ENCODE peak calls at places on chromosomes 16 and 17, in eight cellular contexts. One of them, this sample, is unnamed.

GRCh38 chr17:10429416-10430045 is 7.8 kb upstream of the MYH8 start:
- DNase-seq in colonic mucosa: no peak
- DNase-seq in stimulated activated naive CD8-positive, alpha-beta T cell treated with anti-CD3 and anti-CD28 coated beads, Interleukin-15, Interleukin-2, amounts not matched to agents 100 U/mL and 50 U/mL, for 24 hours: no peak
- DNase-seq in adrenal gland: no peak
- DNase-seq in stomach: no peak
- DNase-seq in amygdala: no peak
- DNase-seq in OCI-LY7: no peak
- DNase-seq in AG09309: no peak
- DNase-seq in this sample: no peak

GRCh38 chr16:71882505-71883192 is 1.3 kb downstream of the ZNF821 start:
- DNase-seq in colonic mucosa: peak
- DNase-seq in stimulated activated naive CD8-positive, alpha-beta T cell treated with anti-CD3 and anti-CD28 coated beads, Interleukin-15, Interleukin-2, amounts not matched to agents 100 U/mL and 50 U/mL, for 24 hours: peak
- DNase-seq in adrenal gland: peak
- DNase-seq in stomach: peak
- DNase-seq in amygdala: no peak
- DNase-seq in OCI-LY7: peak
- DNase-seq in AG09309: no peak
- DNase-seq in this sample: peak

GRCh38 chr17:38750312-38751121 is 2.0 kb upstream of the PSMB3 start:
- DNase-seq in colonic mucosa: peak
- DNase-seq in stimulated activated naive CD8-positive, alpha-beta T cell treated with anti-CD3 and anti-CD28 coated beads, Interleukin-15, Interleukin-2, amounts not matched to agents 100 U/mL and 50 U/mL, for 24 hours: no peak
- DNase-seq in adrenal gland: no peak
- DNase-seq in stomach: no peak
- DNase-seq in amygdala: no peak
- DNase-seq in OCI-LY7: peak
- DNase-seq in AG09309: no peak
- DNase-seq in this sample: no peak

GRCh38 chr17:2705888-2706795 is 5.4 kb downstream of the CLUH start:
- DNase-seq in colonic mucosa: no peak
- DNase-seq in stimulated activated naive CD8-positive, alpha-beta T cell treated with anti-CD3 and anti-CD28 coated beads, Interleukin-15, Interleukin-2, amounts not matched to agents 100 U/mL and 50 U/mL, for 24 hours: no peak
- DNase-seq in adrenal gland: no peak
- DNase-seq in stomach: no peak
- DNase-seq in amygdala: no peak
- DNase-seq in OCI-LY7: no peak
- DNase-seq in AG09309: no peak
- DNase-seq in this sample: no peak

GRCh38 chr17:67312265-67312664 is 54.1 kb downstream of the PSMD12 start:
- DNase-seq in colonic mucosa: no peak
- DNase-seq in stimulated activated naive CD8-positive, alpha-beta T cell treated with anti-CD3 and anti-CD28 coated beads, Interleukin-15, Interleukin-2, amounts not matched to agents 100 U/mL and 50 U/mL, for 24 hours: no peak
- DNase-seq in adrenal gland: no peak
- DNase-seq in stomach: no peak
- DNase-seq in amygdala: no peak
- DNase-seq in OCI-LY7: no peak
- DNase-seq in AG09309: no peak
- DNase-seq in this sample: no peak

GRCh38 chr16:67430504-67431076 is 331 bp upstream of the HSD11B2 start:
- DNase-seq in colonic mucosa: peak
- DNase-seq in stimulated activated naive CD8-positive, alpha-beta T cell treated with anti-CD3 and anti-CD28 coated beads, Interleukin-15, Interleukin-2, amounts not matched to agents 100 U/mL and 50 U/mL, for 24 hours: peak
- DNase-seq in adrenal gland: no peak
- DNase-seq in stomach: peak
- DNase-seq in amygdala: no peak
- DNase-seq in OCI-LY7: peak
- DNase-seq in AG09309: no peak
- DNase-seq in this sample: peak

GRCh38 chr16:74611721-74612120 is 4.8 kb upstream of the GLG1 start:
- DNase-seq in colonic mucosa: no peak
- DNase-seq in stimulated activated naive CD8-positive, alpha-beta T cell treated with anti-CD3 and anti-CD28 coated beads, Interleukin-15, Interleukin-2, amounts not matched to agents 100 U/mL and 50 U/mL, for 24 hours: no peak
- DNase-seq in adrenal gland: no peak
- DNase-seq in stomach: no peak
- DNase-seq in amygdala: no peak
- DNase-seq in OCI-LY7: no peak
- DNase-seq in AG09309: no peak
- DNase-seq in this sample: no peak

GRCh38 chr16:19183187-19183586 is 15.1 kb downstream of the SYT17 start:
- DNase-seq in colonic mucosa: no peak
- DNase-seq in stimulated activated naive CD8-positive, alpha-beta T cell treated with anti-CD3 and anti-CD28 coated beads, Interleukin-15, Interleukin-2, amounts not matched to agents 100 U/mL and 50 U/mL, for 24 hours: no peak
- DNase-seq in adrenal gland: no peak
- DNase-seq in stomach: no peak
- DNase-seq in amygdala: no peak
- DNase-seq in OCI-LY7: no peak
- DNase-seq in AG09309: no peak
- DNase-seq in this sample: no peak

GRCh38 chr17:70288540-70289290 is 119.4 kb downstream of the KCNJ2 start:
- DNase-seq in colonic mucosa: no peak
- DNase-seq in stimulated activated naive CD8-positive, alpha-beta T cell treated with anti-CD3 and anti-CD28 coated beads, Interleukin-15, Interleukin-2, amounts not matched to agents 100 U/mL and 50 U/mL, for 24 hours: no peak
- DNase-seq in adrenal gland: no peak
- DNase-seq in stomach: no peak
- DNase-seq in amygdala: no peak
- DNase-seq in OCI-LY7: no peak
- DNase-seq in AG09309: no peak
- DNase-seq in this sample: no peak

GRCh38 chr16:4244254-4244812 is 2.5 kb upstream of the SRL start:
- DNase-seq in colonic mucosa: no peak
- DNase-seq in stimulated activated naive CD8-positive, alpha-beta T cell treated with anti-CD3 and anti-CD28 coated beads, Interleukin-15, Interleukin-2, amounts not matched to agents 100 U/mL and 50 U/mL, for 24 hours: no peak
- DNase-seq in adrenal gland: no peak
- DNase-seq in stomach: peak
- DNase-seq in amygdala: no peak
- DNase-seq in OCI-LY7: no peak
- DNase-seq in AG09309: no peak
- DNase-seq in this sample: no peak

GRCh38 chr17:67442787-67443624 is 65.9 kb downstream of the PITPNC1 start:
- DNase-seq in colonic mucosa: no peak
- DNase-seq in stimulated activated naive CD8-positive, alpha-beta T cell treated with anti-CD3 and anti-CD28 coated beads, Interleukin-15, Interleukin-2, amounts not matched to agents 100 U/mL and 50 U/mL, for 24 hours: peak
- DNase-seq in adrenal gland: no peak
- DNase-seq in stomach: no peak
- DNase-seq in amygdala: no peak
- DNase-seq in OCI-LY7: no peak
- DNase-seq in AG09309: no peak
- DNase-seq in this sample: no peak

GRCh38 chr17:29210879-29211278 is 30.7 kb upstream of the MYO18A start:
- DNase-seq in colonic mucosa: no peak
- DNase-seq in stimulated activated naive CD8-positive, alpha-beta T cell treated with anti-CD3 and anti-CD28 coated beads, Interleukin-15, Interleukin-2, amounts not matched to agents 100 U/mL and 50 U/mL, for 24 hours: no peak
- DNase-seq in adrenal gland: no peak
- DNase-seq in stomach: no peak
- DNase-seq in amygdala: no peak
- DNase-seq in OCI-LY7: no peak
- DNase-seq in AG09309: no peak
- DNase-seq in this sample: no peak

GRCh38 chr16:58418026-58418425 is 25.8 kb downstream of the GINS3 start:
- DNase-seq in colonic mucosa: no peak
- DNase-seq in stimulated activated naive CD8-positive, alpha-beta T cell treated with anti-CD3 and anti-CD28 coated beads, Interleukin-15, Interleukin-2, amounts not matched to agents 100 U/mL and 50 U/mL, for 24 hours: no peak
- DNase-seq in adrenal gland: no peak
- DNase-seq in stomach: no peak
- DNase-seq in amygdala: no peak
- DNase-seq in OCI-LY7: peak
- DNase-seq in AG09309: no peak
- DNase-seq in this sample: no peak

GRCh38 chr16:66459878-66460277 is 32.8 kb downstream of the BEAN1 start:
- DNase-seq in colonic mucosa: no peak
- DNase-seq in stimulated activated naive CD8-positive, alpha-beta T cell treated with anti-CD3 and anti-CD28 coated beads, Interleukin-15, Interleukin-2, amounts not matched to agents 100 U/mL and 50 U/mL, for 24 hours: no peak
- DNase-seq in adrenal gland: no peak
- DNase-seq in stomach: no peak
- DNase-seq in amygdala: no peak
- DNase-seq in OCI-LY7: no peak
- DNase-seq in AG09309: no peak
- DNase-seq in this sample: no peak

GRCh38 chr17:64262125-64262421 is 987 bp downstream of the TEX2 start:
- DNase-seq in colonic mucosa: no peak
- DNase-seq in stimulated activated naive CD8-positive, alpha-beta T cell treated with anti-CD3 and anti-CD28 coated beads, Interleukin-15, Interleukin-2, amounts not matched to agents 100 U/mL and 50 U/mL, for 24 hours: no peak
- DNase-seq in adrenal gland: no peak
- DNase-seq in stomach: no peak
- DNase-seq in amygdala: no peak
- DNase-seq in OCI-LY7: no peak
- DNase-seq in AG09309: no peak
- DNase-seq in this sample: no peak

GRCh38 chr17:74514632-74515035 is 16.6 kb downstream of the CD300LB start:
- DNase-seq in colonic mucosa: no peak
- DNase-seq in stimulated activated naive CD8-positive, alpha-beta T cell treated with anti-CD3 and anti-CD28 coated beads, Interleukin-15, Interleukin-2, amounts not matched to agents 100 U/mL and 50 U/mL, for 24 hours: peak
- DNase-seq in adrenal gland: no peak
- DNase-seq in stomach: peak
- DNase-seq in amygdala: no peak
- DNase-seq in OCI-LY7: no peak
- DNase-seq in AG09309: no peak
- DNase-seq in this sample: no peak

GRCh38 chr16:5006348-5007193 is 27.2 kb downstream of the NAGPA start:
- DNase-seq in colonic mucosa: no peak
- DNase-seq in stimulated activated naive CD8-positive, alpha-beta T cell treated with anti-CD3 and anti-CD28 coated beads, Interleukin-15, Interleukin-2, amounts not matched to agents 100 U/mL and 50 U/mL, for 24 hours: no peak
- DNase-seq in adrenal gland: no peak
- DNase-seq in stomach: no peak
- DNase-seq in amygdala: no peak
- DNase-seq in OCI-LY7: no peak
- DNase-seq in AG09309: no peak
- DNase-seq in this sample: no peak

GRCh38 chr17:73455767-73456166 is 144.0 kb upstream of the CDC42EP4 start:
- DNase-seq in colonic mucosa: no peak
- DNase-seq in stimulated activated naive CD8-positive, alpha-beta T cell treated with anti-CD3 and anti-CD28 coated beads, Interleukin-15, Interleukin-2, amounts not matched to agents 100 U/mL and 50 U/mL, for 24 hours: no peak
- DNase-seq in adrenal gland: no peak
- DNase-seq in stomach: no peak
- DNase-seq in amygdala: no peak
- DNase-seq in OCI-LY7: no peak
- DNase-seq in AG09309: no peak
- DNase-seq in this sample: no peak

GRCh38 chr17:19311421-19312215 is 50.9 kb downstream of the B9D1 start:
- DNase-seq in colonic mucosa: no peak
- DNase-seq in stimulated activated naive CD8-positive, alpha-beta T cell treated with anti-CD3 and anti-CD28 coated beads, Interleukin-15, Interleukin-2, amounts not matched to agents 100 U/mL and 50 U/mL, for 24 hours: no peak
- DNase-seq in adrenal gland: no peak
- DNase-seq in stomach: no peak
- DNase-seq in amygdala: no peak
- DNase-seq in OCI-LY7: no peak
- DNase-seq in AG09309: no peak
- DNase-seq in this sample: no peak

GRCh38 chr16:21952040-21952792 is 945 bp upstream of the UQCRC2 start:
- DNase-seq in colonic mucosa: peak
- DNase-seq in stimulated activated naive CD8-positive, alpha-beta T cell treated with anti-CD3 and anti-CD28 coated beads, Interleukin-15, Interleukin-2, amounts not matched to agents 100 U/mL and 50 U/mL, for 24 hours: peak
- DNase-seq in adrenal gland: peak
- DNase-seq in stomach: peak
- DNase-seq in amygdala: no peak
- DNase-seq in OCI-LY7: peak
- DNase-seq in AG09309: no peak
- DNase-seq in this sample: peak

GRCh38 chr16:27718767-27719445 is 169.0 kb downstream of the KATNIP start:
- DNase-seq in colonic mucosa: no peak
- DNase-seq in stimulated activated naive CD8-positive, alpha-beta T cell treated with anti-CD3 and anti-CD28 coated beads, Interleukin-15, Interleukin-2, amounts not matched to agents 100 U/mL and 50 U/mL, for 24 hours: no peak
- DNase-seq in adrenal gland: no peak
- DNase-seq in stomach: no peak
- DNase-seq in amygdala: peak
- DNase-seq in OCI-LY7: no peak
- DNase-seq in AG09309: no peak
- DNase-seq in this sample: no peak

GRCh38 chr16:80356365-80356764 is 184.4 kb upstream of the DYNLRB2 start:
- DNase-seq in colonic mucosa: no peak
- DNase-seq in stimulated activated naive CD8-positive, alpha-beta T cell treated with anti-CD3 and anti-CD28 coated beads, Interleukin-15, Interleukin-2, amounts not matched to agents 100 U/mL and 50 U/mL, for 24 hours: no peak
- DNase-seq in adrenal gland: no peak
- DNase-seq in stomach: no peak
- DNase-seq in amygdala: no peak
- DNase-seq in OCI-LY7: no peak
- DNase-seq in AG09309: no peak
- DNase-seq in this sample: no peak

GRCh38 chr17:38403491-38403890 is 24.8 kb upstream of the ARHGAP23 start:
- DNase-seq in colonic mucosa: no peak
- DNase-seq in stimulated activated naive CD8-positive, alpha-beta T cell treated with anti-CD3 and anti-CD28 coated beads, Interleukin-15, Interleukin-2, amounts not matched to agents 100 U/mL and 50 U/mL, for 24 hours: no peak
- DNase-seq in adrenal gland: no peak
- DNase-seq in stomach: no peak
- DNase-seq in amygdala: no peak
- DNase-seq in OCI-LY7: no peak
- DNase-seq in AG09309: no peak
- DNase-seq in this sample: no peak

GRCh38 chr16:27314986-27315332 is 1.2 kb downstream of the IL4R start:
- DNase-seq in colonic mucosa: no peak
- DNase-seq in stimulated activated naive CD8-positive, alpha-beta T cell treated with anti-CD3 and anti-CD28 coated beads, Interleukin-15, Interleukin-2, amounts not matched to agents 100 U/mL and 50 U/mL, for 24 hours: no peak
- DNase-seq in adrenal gland: no peak
- DNase-seq in stomach: no peak
- DNase-seq in amygdala: no peak
- DNase-seq in OCI-LY7: no peak
- DNase-seq in AG09309: no peak
- DNase-seq in this sample: no peak

GRCh38 chr17:28426081-28426519 is 20.1 kb upstream of the SLC46A1 start:
- DNase-seq in colonic mucosa: no peak
- DNase-seq in stimulated activated naive CD8-positive, alpha-beta T cell treated with anti-CD3 and anti-CD28 coated beads, Interleukin-15, Interleukin-2, amounts not matched to agents 100 U/mL and 50 U/mL, for 24 hours: no peak
- DNase-seq in adrenal gland: no peak
- DNase-seq in stomach: peak
- DNase-seq in amygdala: no peak
- DNase-seq in OCI-LY7: no peak
- DNase-seq in AG09309: no peak
- DNase-seq in this sample: peak

GRCh38 chr16:13351651-13352217 is 450.3 kb downstream of the SHISA9 start:
- DNase-seq in colonic mucosa: no peak
- DNase-seq in stimulated activated naive CD8-positive, alpha-beta T cell treated with anti-CD3 and anti-CD28 coated beads, Interleukin-15, Interleukin-2, amounts not matched to agents 100 U/mL and 50 U/mL, for 24 hours: no peak
- DNase-seq in adrenal gland: no peak
- DNase-seq in stomach: no peak
- DNase-seq in amygdala: no peak
- DNase-seq in OCI-LY7: no peak
- DNase-seq in AG09309: no peak
- DNase-seq in this sample: no peak

GRCh38 chr17:81345211-81346089 is 49.8 kb upstream of the BAHCC1 start:
- DNase-seq in colonic mucosa: peak
- DNase-seq in stimulated activated naive CD8-positive, alpha-beta T cell treated with anti-CD3 and anti-CD28 coated beads, Interleukin-15, Interleukin-2, amounts not matched to agents 100 U/mL and 50 U/mL, for 24 hours: peak
- DNase-seq in adrenal gland: peak
- DNase-seq in stomach: peak
- DNase-seq in amygdala: peak
- DNase-seq in OCI-LY7: peak
- DNase-seq in AG09309: peak
- DNase-seq in this sample: peak

GRCh38 chr17:6110592-6110991 is 40.4 kb downstream of the WSCD1 start:
- DNase-seq in colonic mucosa: peak
- DNase-seq in stimulated activated naive CD8-positive, alpha-beta T cell treated with anti-CD3 and anti-CD28 coated beads, Interleukin-15, Interleukin-2, amounts not matched to agents 100 U/mL and 50 U/mL, for 24 hours: no peak
- DNase-seq in adrenal gland: no peak
- DNase-seq in stomach: no peak
- DNase-seq in amygdala: no peak
- DNase-seq in OCI-LY7: no peak
- DNase-seq in AG09309: no peak
- DNase-seq in this sample: no peak

GRCh38 chr17:82882715-82883446 is 43.1 kb upstream of the ZNF750 start:
- DNase-seq in colonic mucosa: peak
- DNase-seq in stimulated activated naive CD8-positive, alpha-beta T cell treated with anti-CD3 and anti-CD28 coated beads, Interleukin-15, Interleukin-2, amounts not matched to agents 100 U/mL and 50 U/mL, for 24 hours: peak
- DNase-seq in adrenal gland: no peak
- DNase-seq in stomach: peak
- DNase-seq in amygdala: no peak
- DNase-seq in OCI-LY7: no peak
- DNase-seq in AG09309: no peak
- DNase-seq in this sample: peak

GRCh38 chr16:27230562-27230991 is 27.3 kb downstream of the KDM8 start:
- DNase-seq in colonic mucosa: peak
- DNase-seq in stimulated activated naive CD8-positive, alpha-beta T cell treated with anti-CD3 and anti-CD28 coated beads, Interleukin-15, Interleukin-2, amounts not matched to agents 100 U/mL and 50 U/mL, for 24 hours: peak
- DNase-seq in adrenal gland: no peak
- DNase-seq in stomach: peak
- DNase-seq in amygdala: no peak
- DNase-seq in OCI-LY7: no peak
- DNase-seq in AG09309: no peak
- DNase-seq in this sample: peak

GRCh38 chr17:57274162-57274561 is 17.8 kb downstream of the MSI2 start:
- DNase-seq in colonic mucosa: no peak
- DNase-seq in stimulated activated naive CD8-positive, alpha-beta T cell treated with anti-CD3 and anti-CD28 coated beads, Interleukin-15, Interleukin-2, amounts not matched to agents 100 U/mL and 50 U/mL, for 24 hours: no peak
- DNase-seq in adrenal gland: no peak
- DNase-seq in stomach: no peak
- DNase-seq in amygdala: no peak
- DNase-seq in OCI-LY7: no peak
- DNase-seq in AG09309: no peak
- DNase-seq in this sample: no peak

GRCh38 chr16:2529061-2529931 is 1.9 kb downstream of the CEMP1 start:
- DNase-seq in colonic mucosa: no peak
- DNase-seq in stimulated activated naive CD8-positive, alpha-beta T cell treated with anti-CD3 and anti-CD28 coated beads, Interleukin-15, Interleukin-2, amounts not matched to agents 100 U/mL and 50 U/mL, for 24 hours: no peak
- DNase-seq in adrenal gland: no peak
- DNase-seq in stomach: no peak
- DNase-seq in amygdala: no peak
- DNase-seq in OCI-LY7: no peak
- DNase-seq in AG09309: no peak
- DNase-seq in this sample: no peak

GRCh38 chr16:81321537-81321936 is 6.8 kb downstream of the GAN start:
- DNase-seq in colonic mucosa: no peak
- DNase-seq in stimulated activated naive CD8-positive, alpha-beta T cell treated with anti-CD3 and anti-CD28 coated beads, Interleukin-15, Interleukin-2, amounts not matched to agents 100 U/mL and 50 U/mL, for 24 hours: no peak
- DNase-seq in adrenal gland: no peak
- DNase-seq in stomach: no peak
- DNase-seq in amygdala: no peak
- DNase-seq in OCI-LY7: no peak
- DNase-seq in AG09309: no peak
- DNase-seq in this sample: no peak

This sample was measured in DND-41.